ENCODE peak calls at places on chromosomes 3 and 15, in four cellular contexts. O, E, X and B are unnamed samples.

GRCh38 chr3:56976666-56977560 is 83.6 kb upstream of the SPATA12 start:
- DNase-seq in O (no peak), E (no peak), X (peak), B (no peak)

GRCh38 chr3:65483475-65483874 is 555.2 kb downstream of the MAGI1 start:
- DNase-seq in O (peak), E (peak), X (no peak), B (no peak)

GRCh38 chr15:64813075-64813474 is 12.4 kb downstream of the PIF1 start:
- DNase-seq in O (no peak), E (no peak), X (peak), B (no peak)

GRCh38 chr15:58771621-58772235 is 626 bp downstream of the MINDY2 start:
- DNase-seq in O (peak), E (peak), X (no peak), B (no peak)

GRCh38 chr15:82086243-82086995 is 40.6 kb upstream of the MEX3B start:
- DNase-seq in O (no peak), E (no peak), X (no peak), B (no peak)

GRCh38 chr3:161049683-161050248 is 55.4 kb downstream of the B3GALNT1 start:
- DNase-seq in O (no peak), E (no peak), X (no peak), B (no peak)

GRCh38 chr3:88113311-88114162 is 36.2 kb upstream of the C3orf38 start:
- DNase-seq in O (peak), E (peak), X (peak), B (peak)

GRCh38 chr3:14468621-14468981 is 66.2 kb downstream of the SLC6A6 start:
- DNase-seq in O (no peak), E (no peak), X (no peak), B (no peak)

GRCh38 chr3:97687734-97688133 is 76.8 kb upstream of the ARL6 start:
- DNase-seq in O (no peak), E (no peak), X (no peak), B (no peak)

GRCh38 chr3:7813412-7813811 is 688.2 kb upstream of the LMCD1 start:
- DNase-seq in O (no peak), E (no peak), X (no peak), B (no peak)

GRCh38 chr15:39273805-39274411 is 307.0 kb upstream of the THBS1 start:
- DNase-seq in O (peak), E (no peak), X (peak), B (peak)

GRCh38 chr3:40911264-40911663 is 288.0 kb upstream of the CTNNB1 start:
- DNase-seq in O (no peak), E (no peak), X (peak), B (no peak)

GRCh38 chr3:196793224-196793623 is 53.6 kb downstream of the PAK2 start:
- DNase-seq in O (no peak), E (no peak), X (peak), B (peak)

GRCh38 chr3:147421184-147421912 is 12.2 kb downstream of the ZIC1 start:
- DNase-seq in O (no peak), E (no peak), X (no peak), B (no peak)

GRCh38 chr3:15460891-15461524 is 33.6 kb downstream of the EAF1 start:
- DNase-seq in O (no peak), E (no peak), X (no peak), B (no peak)

GRCh38 chr3:112117415-112117814 is 15.6 kb downstream of the GCSAM start:
- DNase-seq in O (no peak), E (no peak), X (no peak), B (no peak)

GRCh38 chr15:84852212-84852611 is 32.2 kb upstream of the SLC28A1 start:
- DNase-seq in O (no peak), E (no peak), X (no peak), B (no peak)

GRCh38 chr15:86540840-86541467 is 461.3 kb downstream of the AGBL1 start:
- DNase-seq in O (no peak), E (no peak), X (no peak), B (no peak)

GRCh38 chr15:82298520-82298919 is 35.9 kb downstream of the SAXO2 start:
- DNase-seq in O (no peak), E (peak), X (no peak), B (no peak)

GRCh38 chr3:128188958-128189357 is 35.7 kb downstream of the EEFSEC start:
- DNase-seq in O (peak), E (no peak), X (no peak), B (no peak)

GRCh38 chr15:38682363-38682762 is 117.7 kb upstream of the RASGRP1 start:
- DNase-seq in O (no peak), E (no peak), X (no peak), B (no peak)

GRCh38 chr15:50251638-50252182 is 13.8 kb downstream of the HDC start:
- DNase-seq in O (no peak), E (no peak), X (no peak), B (no peak)

GRCh38 chr3:178536271-178537079 is at the start of gene KCNMB2:
- DNase-seq in O (no peak), E (no peak), X (no peak), B (no peak)

GRCh38 chr3:102195198-102195948 is 239.4 kb upstream of the ZPLD1 start:
- DNase-seq in O (peak), E (peak), X (no peak), B (no peak)

GRCh38 chr3:189272500-189273119 is 100.8 kb downstream of the TPRG1 start:
- DNase-seq in O (no peak), E (no peak), X (no peak), B (no peak)

GRCh38 chr3:32951410-32951811 is at the start of gene CCR4:
- DNase-seq in O (no peak), E (peak), X (peak), B (no peak)

GRCh38 chr3:106006001-106006400 is 137.2 kb upstream of the CBLB start:
- DNase-seq in O (no peak), E (peak), X (peak), B (peak)

GRCh38 chr3:191269289-191270085 is 59.7 kb upstream of the CCDC50 start:
- DNase-seq in O (no peak), E (no peak), X (no peak), B (peak)

GRCh38 chr3:194267744-194268658 is 83.1 kb downstream of the CPN2 start:
- DNase-seq in O (no peak), E (peak), X (peak), B (no peak)

GRCh38 chr3:135965129-135965505 is 411 bp upstream of the PPP2R3A start:
- DNase-seq in O (no peak), E (no peak), X (no peak), B (peak)

GRCh38 chr3:104907507-104907906 is 459.2 kb upstream of the ALCAM start:
- DNase-seq in O (no peak), E (no peak), X (peak), B (peak)

GRCh38 chr3:123447416-123447748 is 1.5 kb downstream of the ADCY5 start:
- DNase-seq in O (no peak), E (no peak), X (no peak), B (no peak)

GRCh38 chr3:156554515-156554841 is 439 bp downstream of the SSR3 start:
- DNase-seq in O (no peak), E (no peak), X (no peak), B (no peak)
- H3K4me3 ChIP-seq in O (peak), E (peak), X (peak), B (peak)

DNA sequence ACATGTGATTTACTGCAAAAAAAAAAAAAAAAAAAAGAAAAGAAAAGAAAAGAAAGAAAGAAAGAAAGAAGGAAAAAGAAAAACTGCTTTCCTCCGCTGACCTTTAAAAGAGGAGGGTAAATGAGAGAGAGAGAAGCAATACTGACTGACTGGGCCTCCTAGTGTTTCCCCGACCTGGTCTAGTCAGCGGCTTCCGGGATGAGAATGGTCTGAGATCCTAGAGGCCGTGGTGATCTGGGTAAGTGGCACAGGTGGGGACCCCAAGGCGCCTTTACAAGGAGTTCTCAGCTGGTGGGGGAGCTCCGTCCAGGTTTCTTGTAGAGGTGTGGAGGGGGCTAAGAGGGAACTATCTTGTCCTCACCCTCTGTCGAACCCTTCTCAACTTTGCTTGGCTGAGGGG is 223.1 kb downstream of the MEIS2 start:
- DNase-seq in O (no peak), E (no peak), X (no peak), B (no peak)
- TF ChIP-seq CTCF in O (no peak), E (no peak), X (no peak), B (no peak)

DNA sequence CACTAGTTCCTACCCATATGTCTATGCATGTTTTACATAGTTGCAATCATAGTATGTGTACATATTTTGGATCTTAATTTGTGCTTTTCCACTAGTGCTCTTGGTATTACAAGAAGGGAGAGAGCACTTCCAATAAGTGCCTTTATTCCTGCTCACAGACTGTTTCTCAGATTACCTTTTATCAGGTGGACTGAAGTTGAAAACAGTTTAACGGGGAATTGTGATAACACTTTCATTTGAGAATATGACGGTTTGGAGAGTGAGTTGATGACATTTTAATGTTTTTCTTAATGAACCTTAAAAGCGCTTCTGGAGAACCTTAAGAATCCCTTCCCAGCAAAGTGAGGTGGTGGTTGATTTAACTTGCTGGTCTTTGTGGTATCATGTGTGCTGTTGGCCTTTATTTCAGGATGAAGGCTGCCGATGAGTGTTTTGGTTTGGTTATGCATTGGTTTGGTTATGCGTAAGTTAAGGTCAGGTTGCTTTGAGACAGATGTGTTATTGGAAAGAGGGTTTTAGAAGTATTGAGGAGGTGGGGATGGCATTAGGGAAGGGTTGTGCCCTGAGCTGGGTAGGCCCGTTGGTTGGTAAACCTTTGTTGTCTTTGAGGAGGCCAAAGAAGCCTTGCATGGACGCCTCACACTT is 2.8 kb downstream of the EDEM1 start:
- DNase-seq in O (no peak), E (no peak), X (no peak), B (no peak)
- H3K4me3 ChIP-seq in O (peak), E (peak), X (no peak), B (no peak)

GRCh38 chr3:42711491-42712343 is 9.1 kb upstream of the HHATL start:
- DNase-seq in O (no peak), E (peak), X (no peak), B (no peak)
- TF ChIP-seq CTCF in O (no peak), E (no peak), X (no peak), B (no peak)

DNA sequence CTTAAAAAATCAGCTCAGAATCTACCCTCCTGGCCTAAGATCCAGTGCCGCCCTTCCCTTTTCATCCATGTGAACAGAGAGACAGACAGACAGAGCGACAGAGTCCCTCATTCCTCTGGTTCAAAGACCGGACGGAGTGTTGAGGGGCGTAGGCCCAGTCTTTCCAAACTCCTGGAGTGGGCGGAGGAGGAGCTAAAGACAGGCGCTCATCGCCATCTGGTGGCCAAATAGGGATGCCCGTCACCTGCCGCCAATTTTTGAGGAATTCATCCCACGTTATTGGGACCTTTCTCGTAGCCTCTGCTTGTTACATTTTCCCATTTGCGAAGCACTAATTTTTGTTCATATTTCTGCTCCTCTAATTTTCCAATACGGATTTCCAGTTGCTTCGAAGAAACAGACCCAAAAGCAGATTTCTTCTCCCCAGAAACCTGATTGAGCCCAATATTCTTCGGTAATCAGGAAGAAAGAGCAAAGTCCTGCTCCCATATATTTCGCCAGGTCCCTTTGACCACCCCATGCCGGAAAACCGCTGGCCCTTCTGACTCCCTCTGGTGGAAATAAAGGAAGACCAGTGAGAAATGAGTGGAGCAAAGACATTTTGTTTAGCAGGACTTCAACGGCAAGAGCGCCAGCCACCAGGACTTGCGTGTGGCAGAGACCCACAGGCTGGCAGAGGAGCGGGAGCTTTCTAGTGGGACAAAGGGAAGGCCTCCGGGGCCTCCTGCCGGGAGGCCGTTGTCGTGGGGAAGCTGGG is 88.0 kb downstream of the LRRK1 start:
- DNase-seq in O (peak), E (peak), X (peak), B (peak)
- H3K4me3 ChIP-seq in O (no peak), E (peak), X (no peak), B (no peak)

DNA sequence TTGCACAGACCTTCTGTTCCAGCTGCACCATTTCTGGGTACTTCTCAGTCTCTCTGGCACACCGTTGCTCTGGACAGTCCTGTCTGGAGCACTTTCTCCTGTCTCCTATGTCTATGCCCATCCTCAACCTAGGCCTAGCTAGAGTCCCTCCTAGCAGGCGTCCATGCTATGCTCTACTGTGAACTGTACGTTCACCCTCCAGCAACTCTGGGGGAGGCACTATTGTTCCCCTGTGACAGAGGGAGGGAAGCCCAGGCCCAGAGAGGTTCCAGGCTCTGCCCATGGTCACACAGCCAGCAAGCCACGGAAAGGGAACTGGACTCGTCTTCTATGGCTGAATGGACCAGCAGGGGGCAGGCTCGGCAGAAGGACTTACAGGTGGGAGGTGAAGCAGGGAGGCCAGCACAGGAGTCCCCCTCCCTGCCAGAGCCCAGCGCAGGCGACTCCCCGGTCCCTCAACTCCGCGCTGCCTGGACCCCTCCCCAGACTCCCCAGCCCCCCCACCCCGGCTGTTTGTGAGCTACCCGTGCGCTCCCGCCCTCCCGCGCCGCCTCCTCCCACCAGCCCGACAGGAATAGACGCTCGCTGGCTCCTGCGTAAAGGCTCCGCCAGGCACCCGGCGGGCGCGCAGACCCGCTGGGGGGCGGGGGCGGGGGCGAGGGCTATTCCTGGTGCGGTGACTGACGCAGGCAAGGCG is 1.7 kb upstream of the LINGO1 start:
- DNase-seq in O (peak), E (peak), X (peak), B (no peak)
- TF ChIP-seq CTCF in O (peak), E (no peak), X (peak), B (peak)

DNA sequence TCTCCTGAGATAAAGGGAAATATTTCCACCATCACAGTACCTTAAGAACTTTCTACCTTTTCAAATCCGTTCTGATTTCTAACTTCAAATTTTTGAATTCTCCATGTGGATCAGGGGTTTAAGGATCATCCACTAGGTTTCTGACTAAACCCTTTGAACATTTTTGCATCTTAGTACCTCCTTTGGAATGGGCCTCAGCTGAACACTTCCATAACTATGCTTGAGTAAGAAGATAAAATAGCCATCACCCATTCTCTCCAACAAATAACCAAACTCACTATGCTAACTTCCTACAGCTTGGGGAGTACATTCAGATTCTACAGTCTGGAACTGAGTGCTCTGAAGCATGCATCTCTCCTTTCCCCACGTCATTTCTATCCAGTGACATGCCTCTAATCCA is 1.3 kb upstream of the NPHP3 start:
- DNase-seq in O (no peak), E (no peak), X (peak), B (no peak)
- H3K4me3 ChIP-seq in O (peak), E (peak), X (no peak), B (no peak)

GRCh38 chr15:70212963-70213315 is 115.2 kb upstream of the TLE3 start:
- DNase-seq in O (no peak), E (no peak), X (no peak), B (no peak)

GRCh38 chr15:70215951-70216350 is 118.2 kb upstream of the TLE3 start:
- DNase-seq in O (no peak), E (no peak), X (no peak), B (no peak)

GRCh38 chr15:70213779-70214178 is 116.1 kb upstream of the TLE3 start:
- DNase-seq in O (no peak), E (no peak), X (no peak), B (no peak)

GRCh38 chr15:70214941-70215635 is 117.4 kb upstream of the TLE3 start:
- DNase-seq in O (no peak), E (no peak), X (no peak), B (no peak)

DNA sequence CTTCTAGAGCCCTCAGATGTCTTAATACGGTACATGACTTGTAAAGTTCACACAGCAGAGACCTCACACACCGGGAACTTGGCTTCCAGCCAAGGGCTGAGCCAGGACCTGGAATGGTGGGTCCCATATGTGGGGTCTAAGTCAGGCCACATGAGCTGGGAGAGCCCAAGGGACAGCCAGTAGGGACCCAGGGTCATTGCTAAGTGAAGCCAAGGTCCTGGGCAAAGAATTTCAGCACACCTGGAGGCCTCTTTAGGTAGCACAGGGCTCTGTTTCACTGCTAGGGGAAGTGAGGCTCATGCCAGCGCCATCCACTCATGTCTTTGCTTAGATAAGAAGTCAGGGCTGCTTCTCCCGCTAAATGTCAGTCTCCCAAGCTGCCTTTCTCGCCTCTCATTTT is 116.5 kb upstream of the TLE3 start:
- DNase-seq in O (no peak), E (no peak), X (no peak), B (no peak)
- TF ChIP-seq CTCF in O (no peak), E (no peak), X (no peak), B (no peak)